ENCODE peak calls at places on chromosomes 12 and 14, in nine cellular contexts. One of them, this sample, is unnamed.
A peak's percentile ranks its signal among the peaks of the same experiment; 100 is the strongest.

GRCh38 chr14:85060116-85060515 is 469.8 kb upstream of the FLRT2 start:
- DNase-seq in foreskin keratinocyte: peak; percentile 18
- DNase-seq in astrocyte of the spinal cord: no peak
- DNase-seq in progenitor cell of endocrine pancreas: no peak
- DNase-seq in WTC11: no peak
- DNase-seq in NB4: no peak
- DNase-seq in D721Med: no peak
- DNase-seq in endothelial cell: no peak
- DNase-seq in CD8-positive, alpha-beta T cell: no peak
- DNase-seq in this sample: no peak

GRCh38 chr14:83164016-83164415 is 1630.4 kb upstream of the SEL1L start:
- DNase-seq in foreskin keratinocyte: peak; percentile 74
- DNase-seq in astrocyte of the spinal cord: peak; percentile 69
- DNase-seq in progenitor cell of endocrine pancreas: no peak
- DNase-seq in WTC11: no peak
- DNase-seq in NB4: no peak
- DNase-seq in D721Med: no peak
- DNase-seq in endothelial cell: no peak
- DNase-seq in CD8-positive, alpha-beta T cell: no peak
- DNase-seq in this sample: no peak

GRCh38 chr12:119512772-119513497 is 80.6 kb upstream of the TMEM233 start:
- DNase-seq in foreskin keratinocyte: no peak
- DNase-seq in astrocyte of the spinal cord: no peak
- DNase-seq in progenitor cell of endocrine pancreas: peak; percentile 25
- DNase-seq in WTC11: peak; percentile 49
- DNase-seq in NB4: peak; percentile 22
- DNase-seq in D721Med: no peak
- DNase-seq in endothelial cell: peak; percentile 26
- DNase-seq in CD8-positive, alpha-beta T cell: no peak
- DNase-seq in this sample: peak; percentile 70

GRCh38 chr12:1608783-1609119 is 14.4 kb upstream of the FBXL14 start:
- DNase-seq in foreskin keratinocyte: no peak
- DNase-seq in astrocyte of the spinal cord: no peak
- DNase-seq in progenitor cell of endocrine pancreas: no peak
- DNase-seq in WTC11: no peak
- DNase-seq in NB4: peak; percentile 48
- DNase-seq in D721Med: no peak
- DNase-seq in endothelial cell: no peak
- DNase-seq in CD8-positive, alpha-beta T cell: no peak
- DNase-seq in this sample: no peak

GRCh38 chr12:53299101-53299453 is 418 bp upstream of the MYG1 start:
- DNase-seq in foreskin keratinocyte: peak; percentile 72
- DNase-seq in astrocyte of the spinal cord: peak; percentile 71
- DNase-seq in progenitor cell of endocrine pancreas: no peak
- DNase-seq in WTC11: no peak
- DNase-seq in NB4: peak; percentile 92
- DNase-seq in D721Med: no peak
- DNase-seq in endothelial cell: no peak
- DNase-seq in CD8-positive, alpha-beta T cell: no peak
- DNase-seq in this sample: no peak

GRCh38 chr12:123643911-123644310 is 10.3 kb downstream of the GTF2H3 start:
- DNase-seq in foreskin keratinocyte: peak; percentile 30
- DNase-seq in astrocyte of the spinal cord: no peak
- DNase-seq in progenitor cell of endocrine pancreas: no peak
- DNase-seq in WTC11: no peak
- DNase-seq in NB4: no peak
- DNase-seq in D721Med: no peak
- DNase-seq in endothelial cell: no peak
- DNase-seq in CD8-positive, alpha-beta T cell: no peak
- DNase-seq in this sample: no peak

GRCh38 chr14:66249544-66249943 is 236.6 kb upstream of the CCDC196 start:
- DNase-seq in foreskin keratinocyte: no peak
- DNase-seq in astrocyte of the spinal cord: no peak
- DNase-seq in progenitor cell of endocrine pancreas: no peak
- DNase-seq in WTC11: no peak
- DNase-seq in NB4: no peak
- DNase-seq in D721Med: no peak
- DNase-seq in endothelial cell: no peak
- DNase-seq in CD8-positive, alpha-beta T cell: no peak
- DNase-seq in this sample: no peak

GRCh38 chr12:96146747-96147146 is 47.4 kb upstream of the ELK3 start:
- DNase-seq in foreskin keratinocyte: no peak
- DNase-seq in astrocyte of the spinal cord: no peak
- DNase-seq in progenitor cell of endocrine pancreas: no peak
- DNase-seq in WTC11: no peak
- DNase-seq in NB4: no peak
- DNase-seq in D721Med: no peak
- DNase-seq in endothelial cell: no peak
- DNase-seq in CD8-positive, alpha-beta T cell: no peak
- DNase-seq in this sample: no peak

GRCh38 chr12:70241845-70242244 is 1.4 kb upstream of the CNOT2 start:
- DNase-seq in foreskin keratinocyte: no peak
- DNase-seq in astrocyte of the spinal cord: no peak
- DNase-seq in progenitor cell of endocrine pancreas: no peak
- DNase-seq in WTC11: no peak
- DNase-seq in NB4: peak; percentile 13
- DNase-seq in D721Med: no peak
- DNase-seq in endothelial cell: no peak
- DNase-seq in CD8-positive, alpha-beta T cell: no peak
- DNase-seq in this sample: no peak

GRCh38 chr14:22487401-22487800 is 101.6 kb downstream of the DAD1 start:
- DNase-seq in foreskin keratinocyte: no peak
- DNase-seq in astrocyte of the spinal cord: no peak
- DNase-seq in progenitor cell of endocrine pancreas: no peak
- DNase-seq in WTC11: no peak
- DNase-seq in NB4: no peak
- DNase-seq in D721Med: no peak
- DNase-seq in endothelial cell: no peak
- DNase-seq in CD8-positive, alpha-beta T cell: no peak
- DNase-seq in this sample: no peak

GRCh38 chr12:27460471-27460978 is 14.0 kb downstream of the SMCO2 start:
- DNase-seq in foreskin keratinocyte: peak; percentile 56
- DNase-seq in astrocyte of the spinal cord: peak; percentile 21
- DNase-seq in progenitor cell of endocrine pancreas: no peak
- DNase-seq in WTC11: no peak
- DNase-seq in NB4: peak; percentile 67
- DNase-seq in D721Med: no peak
- DNase-seq in endothelial cell: no peak
- DNase-seq in CD8-positive, alpha-beta T cell: no peak
- DNase-seq in this sample: no peak

GRCh38 chr14:73753043-73753886 is 39.1 kb upstream of the PNMA1 start:
- DNase-seq in foreskin keratinocyte: peak; percentile 54
- DNase-seq in astrocyte of the spinal cord: peak; percentile 22
- DNase-seq in progenitor cell of endocrine pancreas: no peak
- DNase-seq in WTC11: no peak
- DNase-seq in NB4: peak; percentile 82
- DNase-seq in D721Med: no peak
- DNase-seq in endothelial cell: peak; percentile 71
- DNase-seq in CD8-positive, alpha-beta T cell: no peak
- DNase-seq in this sample: no peak

GRCh38 chr12:95943231-95943842 is at the start of gene AMDHD1:
- DNase-seq in foreskin keratinocyte: no peak
- DNase-seq in astrocyte of the spinal cord: peak; percentile 42
- DNase-seq in progenitor cell of endocrine pancreas: peak; percentile 60
- DNase-seq in WTC11: peak; percentile 65
- DNase-seq in NB4: peak; percentile 86
- DNase-seq in D721Med: no peak
- DNase-seq in endothelial cell: peak; percentile 72
- DNase-seq in CD8-positive, alpha-beta T cell: peak; percentile 48
- DNase-seq in this sample: peak; percentile 77

GRCh38 chr12:109768901-109769670 is 55.5 kb downstream of the FAM222A start:
- DNase-seq in foreskin keratinocyte: no peak
- DNase-seq in astrocyte of the spinal cord: no peak
- DNase-seq in progenitor cell of endocrine pancreas: no peak
- DNase-seq in WTC11: no peak
- DNase-seq in NB4: no peak
- DNase-seq in D721Med: no peak
- DNase-seq in endothelial cell: no peak
- DNase-seq in CD8-positive, alpha-beta T cell: no peak
- DNase-seq in this sample: no peak

GRCh38 chr14:68789798-68790655 is 2.8 kb downstream of the ZFP36L1 start:
- DNase-seq in foreskin keratinocyte: peak; percentile 34
- DNase-seq in astrocyte of the spinal cord: peak; percentile 39
- DNase-seq in progenitor cell of endocrine pancreas: no peak
- DNase-seq in WTC11: no peak
- DNase-seq in NB4: no peak
- DNase-seq in D721Med: no peak
- DNase-seq in endothelial cell: no peak
- DNase-seq in CD8-positive, alpha-beta T cell: no peak
- DNase-seq in this sample: no peak
- TF ChIP-seq CTCF in foreskin keratinocyte: peak; percentile 0
- TF ChIP-seq CTCF in astrocyte of the spinal cord: no peak
- TF ChIP-seq CTCF in progenitor cell of endocrine pancreas: no peak
- TF ChIP-seq CTCF in WTC11: no peak
- TF ChIP-seq CTCF in NB4: no peak
- TF ChIP-seq CTCF in D721Med: no peak
- TF ChIP-seq CTCF in endothelial cell: no peak
- TF ChIP-seq CTCF in CD8-positive, alpha-beta T cell: no peak
- TF ChIP-seq CTCF in this sample: no peak

DNA sequence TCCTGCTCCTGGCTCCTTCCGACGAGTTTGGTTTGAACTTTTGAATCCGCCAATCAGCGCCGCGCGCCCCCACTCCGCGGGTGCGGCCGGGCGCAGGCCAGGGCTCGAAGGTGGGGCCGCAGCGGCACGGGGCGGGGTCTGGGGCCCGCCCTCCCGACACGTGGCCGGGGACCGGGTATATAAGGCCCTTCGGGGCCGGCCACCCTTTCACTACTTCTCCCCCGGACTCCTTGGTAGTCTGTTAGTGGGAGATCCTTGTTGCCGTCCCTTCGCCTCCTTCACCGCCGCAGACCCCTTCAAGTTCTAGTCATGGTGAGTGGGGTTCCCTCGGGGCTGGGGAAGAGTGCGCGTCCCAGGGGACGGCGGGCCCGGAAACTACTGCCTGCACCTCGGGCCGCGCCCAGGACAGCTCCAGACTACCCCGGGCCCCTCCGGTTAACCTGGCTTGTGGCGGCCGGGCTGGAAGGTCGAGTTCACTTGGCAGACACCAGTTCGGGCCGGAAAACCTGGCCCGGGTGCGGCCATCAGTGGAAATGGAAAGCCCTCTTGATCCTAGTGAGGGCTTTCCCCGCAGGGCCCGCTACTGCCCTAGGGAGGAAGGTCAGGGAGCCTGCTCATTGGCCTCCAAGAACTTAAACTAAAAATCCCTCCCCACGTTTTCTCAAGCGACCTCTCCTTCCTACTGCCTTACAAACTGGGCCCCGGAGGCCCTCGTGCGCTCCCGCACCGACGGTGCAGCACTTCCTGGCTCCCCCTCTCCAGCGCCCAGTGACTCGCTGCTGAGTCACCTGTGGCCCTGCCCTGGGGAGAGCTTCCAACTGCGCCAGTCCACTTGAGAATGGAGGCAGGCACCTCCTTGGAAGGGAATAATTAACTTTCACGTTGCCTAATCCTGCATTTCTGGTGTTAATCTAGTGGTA is at the start of gene TUBA1C:
- DNase-seq in foreskin keratinocyte: peak; percentile 90
- DNase-seq in astrocyte of the spinal cord: peak; percentile 95
- DNase-seq in progenitor cell of endocrine pancreas: peak; percentile 89
- DNase-seq in WTC11: peak; percentile 94
- DNase-seq in NB4: peak; percentile 97
- DNase-seq in D721Med: peak; percentile 90
- DNase-seq in endothelial cell: peak; percentile 90
- DNase-seq in CD8-positive, alpha-beta T cell: peak; percentile 81
- DNase-seq in this sample: peak; percentile 88
- TF ChIP-seq CTCF in foreskin keratinocyte: peak; percentile 29
- TF ChIP-seq CTCF in astrocyte of the spinal cord: no peak
- TF ChIP-seq CTCF in progenitor cell of endocrine pancreas: no peak
- TF ChIP-seq CTCF in WTC11: no peak
- TF ChIP-seq CTCF in NB4: no peak
- TF ChIP-seq CTCF in D721Med: no peak
- TF ChIP-seq CTCF in endothelial cell: no peak
- TF ChIP-seq CTCF in CD8-positive, alpha-beta T cell: no peak
- TF ChIP-seq CTCF in this sample: no peak

GRCh38 chr12:56271031-56271430 is 4.3 kb downstream of the COQ10A start:
- DNase-seq in foreskin keratinocyte: no peak
- DNase-seq in astrocyte of the spinal cord: peak; percentile 31
- DNase-seq in progenitor cell of endocrine pancreas: no peak
- DNase-seq in WTC11: no peak
- DNase-seq in NB4: peak; percentile 52
- DNase-seq in D721Med: no peak
- DNase-seq in endothelial cell: no peak
- DNase-seq in CD8-positive, alpha-beta T cell: no peak
- DNase-seq in this sample: no peak
- TF ChIP-seq CTCF in foreskin keratinocyte: peak; percentile 59
- TF ChIP-seq CTCF in astrocyte of the spinal cord: peak; percentile 60
- TF ChIP-seq CTCF in progenitor cell of endocrine pancreas: peak; percentile 38
- TF ChIP-seq CTCF in WTC11: no peak
- TF ChIP-seq CTCF in NB4: peak; percentile 69
- TF ChIP-seq CTCF in D721Med: peak; percentile 37
- TF ChIP-seq CTCF in endothelial cell: no peak
- TF ChIP-seq CTCF in CD8-positive, alpha-beta T cell: no peak
- TF ChIP-seq CTCF in this sample: peak; percentile 25

DNA sequence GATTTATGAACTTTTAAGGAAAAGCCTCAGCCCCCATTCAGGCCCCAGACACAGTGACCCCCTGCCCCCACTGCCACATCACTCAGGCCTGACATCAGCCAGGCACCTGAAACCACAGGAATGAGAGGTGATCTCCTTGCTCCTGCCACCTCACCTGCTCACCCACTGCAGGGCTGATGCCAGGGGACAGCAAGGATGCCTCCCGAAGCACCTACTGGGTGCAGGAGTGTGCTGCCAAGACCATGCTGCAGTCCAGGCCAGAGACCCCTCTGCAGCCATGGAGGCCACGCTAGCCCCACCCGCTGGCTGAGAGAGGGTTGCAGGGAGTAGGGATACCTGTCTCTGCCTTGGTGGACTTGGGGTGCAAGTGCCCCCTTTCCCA is 18.6 kb upstream of the KRT7 start:
- DNase-seq in foreskin keratinocyte: no peak
- DNase-seq in astrocyte of the spinal cord: no peak
- DNase-seq in progenitor cell of endocrine pancreas: no peak
- DNase-seq in WTC11: peak; percentile 72
- DNase-seq in NB4: peak; percentile 36
- DNase-seq in D721Med: no peak
- DNase-seq in endothelial cell: no peak
- DNase-seq in CD8-positive, alpha-beta T cell: no peak
- DNase-seq in this sample: no peak
- TF ChIP-seq CTCF in foreskin keratinocyte: peak; percentile 16
- TF ChIP-seq CTCF in astrocyte of the spinal cord: no peak
- TF ChIP-seq CTCF in progenitor cell of endocrine pancreas: no peak
- TF ChIP-seq CTCF in WTC11: peak; percentile 30
- TF ChIP-seq CTCF in NB4: peak; percentile 63
- TF ChIP-seq CTCF in D721Med: no peak
- TF ChIP-seq CTCF in endothelial cell: no peak
- TF ChIP-seq CTCF in CD8-positive, alpha-beta T cell: no peak
- TF ChIP-seq CTCF in this sample: no peak

GRCh38 chr14:52111583-52111982 is 42.7 kb upstream of the NID2 start:
- DNase-seq in foreskin keratinocyte: peak; percentile 73
- DNase-seq in astrocyte of the spinal cord: peak; percentile 45
- DNase-seq in progenitor cell of endocrine pancreas: no peak
- DNase-seq in WTC11: no peak
- DNase-seq in NB4: no peak
- DNase-seq in D721Med: no peak
- DNase-seq in endothelial cell: no peak
- DNase-seq in CD8-positive, alpha-beta T cell: no peak
- DNase-seq in this sample: no peak
- TF ChIP-seq CTCF in foreskin keratinocyte: no peak
- TF ChIP-seq CTCF in astrocyte of the spinal cord: no peak
- TF ChIP-seq CTCF in progenitor cell of endocrine pancreas: no peak
- TF ChIP-seq CTCF in WTC11: no peak
- TF ChIP-seq CTCF in NB4: no peak
- TF ChIP-seq CTCF in D721Med: no peak
- TF ChIP-seq CTCF in endothelial cell: no peak
- TF ChIP-seq CTCF in CD8-positive, alpha-beta T cell: no peak
- TF ChIP-seq CTCF in this sample: no peak